ENCODE peak calls at places on chromosomes 13 and 19, in six cellular contexts. One of them, this sample, is unnamed.

GRCh38 chr13:108269601-108270328 is at the start of gene TNFSF13B:
- DNase-seq in Peyer's patch: peak
- DNase-seq in GM06990: peak
- DNase-seq in GM23338: peak
- DNase-seq in lung: no peak
- DNase-seq in ovary: no peak
- DNase-seq in this sample: peak

GRCh38 chr19:39568604-39569003 is 28.6 kb upstream of the EID2 start:
- DNase-seq in Peyer's patch: no peak
- DNase-seq in GM06990: no peak
- DNase-seq in GM23338: no peak
- DNase-seq in lung: no peak
- DNase-seq in ovary: no peak
- DNase-seq in this sample: peak

GRCh38 chr13:66014757-66015156 is 1215.4 kb downstream of the PCDH9 start:
- DNase-seq in Peyer's patch: no peak
- DNase-seq in GM06990: no peak
- DNase-seq in GM23338: no peak
- DNase-seq in lung: no peak
- DNase-seq in ovary: no peak
- DNase-seq in this sample: no peak

GRCh38 chr19:46489445-46490272 is 6.0 kb downstream of the PNMA8B start:
- DNase-seq in Peyer's patch: no peak
- DNase-seq in GM06990: no peak
- DNase-seq in GM23338: peak
- DNase-seq in lung: no peak
- DNase-seq in ovary: peak
- DNase-seq in this sample: no peak

GRCh38 chr19:54162241-54162805 is 2.8 kb upstream of the LENG1 start:
- DNase-seq in Peyer's patch: peak
- DNase-seq in GM06990: peak
- DNase-seq in GM23338: peak
- DNase-seq in lung: peak
- DNase-seq in ovary: peak
- DNase-seq in this sample: no peak

GRCh38 chr19:741506-742131 is 9.3 kb upstream of the MISP start:
- DNase-seq in Peyer's patch: no peak
- DNase-seq in GM06990: no peak
- DNase-seq in GM23338: peak
- DNase-seq in lung: no peak
- DNase-seq in ovary: no peak
- DNase-seq in this sample: no peak

GRCh38 chr13:20566424-20566916 is 487 bp upstream of the IFT88 start:
- DNase-seq in Peyer's patch: no peak
- DNase-seq in GM06990: no peak
- DNase-seq in GM23338: peak
- DNase-seq in lung: no peak
- DNase-seq in ovary: peak
- DNase-seq in this sample: peak

GRCh38 chr19:46192990-46193650 is 36.4 kb upstream of the IGFL1 start:
- DNase-seq in Peyer's patch: peak
- DNase-seq in GM06990: no peak
- DNase-seq in GM23338: no peak
- DNase-seq in lung: no peak
- DNase-seq in ovary: no peak
- DNase-seq in this sample: peak

GRCh38 chr13:37715606-37716015 is 117.0 kb upstream of the POSTN start:
- DNase-seq in Peyer's patch: no peak
- DNase-seq in GM06990: no peak
- DNase-seq in GM23338: no peak
- DNase-seq in lung: no peak
- DNase-seq in ovary: no peak
- DNase-seq in this sample: no peak

GRCh38 chr19:1213391-1214286 is 8.1 kb downstream of the STK11 start:
- DNase-seq in Peyer's patch: peak
- DNase-seq in GM06990: peak
- DNase-seq in GM23338: no peak
- DNase-seq in lung: peak
- DNase-seq in ovary: no peak
- DNase-seq in this sample: no peak

GRCh38 chr19:1855828-1856255 is 7.5 kb downstream of the KLF16 start:
- DNase-seq in Peyer's patch: no peak
- DNase-seq in GM06990: no peak
- DNase-seq in GM23338: no peak
- DNase-seq in lung: no peak
- DNase-seq in ovary: no peak
- DNase-seq in this sample: no peak

GRCh38 chr13:34017231-34017630 is 199.3 kb downstream of the RFC3 start:
- DNase-seq in Peyer's patch: no peak
- DNase-seq in GM06990: no peak
- DNase-seq in GM23338: no peak
- DNase-seq in lung: no peak
- DNase-seq in ovary: no peak
- DNase-seq in this sample: no peak

GRCh38 chr13:50693755-50694154 is 149.7 kb downstream of the DLEU7 start:
- DNase-seq in Peyer's patch: no peak
- DNase-seq in GM06990: no peak
- DNase-seq in GM23338: peak
- DNase-seq in lung: peak
- DNase-seq in ovary: no peak
- DNase-seq in this sample: no peak

GRCh38 chr19:484494-484893 is 11.8 kb upstream of the MADCAM1 start:
- DNase-seq in Peyer's patch: no peak
- DNase-seq in GM06990: no peak
- DNase-seq in GM23338: no peak
- DNase-seq in lung: no peak
- DNase-seq in ovary: no peak
- DNase-seq in this sample: no peak

GRCh38 chr19:23070353-23070781 is 46.5 kb upstream of the ZNF730 start:
- DNase-seq in Peyer's patch: no peak
- DNase-seq in GM06990: no peak
- DNase-seq in GM23338: peak
- DNase-seq in lung: no peak
- DNase-seq in ovary: peak
- DNase-seq in this sample: no peak

GRCh38 chr19:38440592-38440991 is 7.1 kb downstream of the RYR1 start:
- DNase-seq in Peyer's patch: no peak
- DNase-seq in GM06990: no peak
- DNase-seq in GM23338: peak
- DNase-seq in lung: no peak
- DNase-seq in ovary: no peak
- DNase-seq in this sample: no peak

GRCh38 chr13:89955773-89956172 is 1391.7 kb upstream of the MIR17HG start:
- DNase-seq in Peyer's patch: no peak
- DNase-seq in GM06990: no peak
- DNase-seq in GM23338: no peak
- DNase-seq in lung: no peak
- DNase-seq in ovary: no peak
- DNase-seq in this sample: no peak

GRCh38 chr19:19405919-19406877 is 723 bp downstream of the GATAD2A start:
- DNase-seq in Peyer's patch: peak
- DNase-seq in GM06990: peak
- DNase-seq in GM23338: peak
- DNase-seq in lung: peak
- DNase-seq in ovary: peak
- DNase-seq in this sample: peak

GRCh38 chr19:29277107-29277506 is 64.2 kb upstream of the UQCRFS1 start:
- DNase-seq in Peyer's patch: peak
- DNase-seq in GM06990: peak
- DNase-seq in GM23338: peak
- DNase-seq in lung: no peak
- DNase-seq in ovary: no peak
- DNase-seq in this sample: peak

GRCh38 chr13:67857581-67858310 is 627.6 kb upstream of the PCDH9 start:
- DNase-seq in Peyer's patch: no peak
- DNase-seq in GM06990: no peak
- DNase-seq in GM23338: no peak
- DNase-seq in lung: no peak
- DNase-seq in ovary: no peak
- DNase-seq in this sample: no peak

GRCh38 chr13:45833242-45833641 is 18.3 kb downstream of the SIAH3 start:
- DNase-seq in Peyer's patch: no peak
- DNase-seq in GM06990: no peak
- DNase-seq in GM23338: no peak
- DNase-seq in lung: no peak
- DNase-seq in ovary: no peak
- DNase-seq in this sample: no peak

GRCh38 chr13:110925023-110925608 is 10.2 kb upstream of the ANKRD10 start:
- DNase-seq in Peyer's patch: no peak
- DNase-seq in GM06990: no peak
- DNase-seq in GM23338: peak
- DNase-seq in lung: no peak
- DNase-seq in ovary: no peak
- DNase-seq in this sample: no peak

GRCh38 chr13:112134150-112135075 is 67.5 kb downstream of the SOX1 start:
- DNase-seq in Peyer's patch: no peak
- DNase-seq in GM06990: no peak
- DNase-seq in GM23338: no peak
- DNase-seq in lung: no peak
- DNase-seq in ovary: no peak
- DNase-seq in this sample: no peak

GRCh38 chr19:7200739-7201138 is 93.5 kb downstream of the INSR start:
- DNase-seq in Peyer's patch: no peak
- DNase-seq in GM06990: no peak
- DNase-seq in GM23338: no peak
- DNase-seq in lung: no peak
- DNase-seq in ovary: no peak
- DNase-seq in this sample: no peak

GRCh38 chr19:7196721-7197168 is 97.5 kb downstream of the INSR start:
- DNase-seq in Peyer's patch: peak
- DNase-seq in GM06990: no peak
- DNase-seq in GM23338: no peak
- DNase-seq in lung: no peak
- DNase-seq in ovary: peak
- DNase-seq in this sample: no peak

GRCh38 chr19:7199613-7200533 is 94.3 kb downstream of the INSR start:
- DNase-seq in Peyer's patch: no peak
- DNase-seq in GM06990: no peak
- DNase-seq in GM23338: no peak
- DNase-seq in lung: no peak
- DNase-seq in ovary: no peak
- DNase-seq in this sample: peak

GRCh38 chr19:7197169-7197759 is 97.0 kb downstream of the INSR start:
- DNase-seq in Peyer's patch: peak
- DNase-seq in GM06990: peak
- DNase-seq in GM23338: peak
- DNase-seq in lung: peak
- DNase-seq in ovary: peak
- DNase-seq in this sample: peak

DNA sequence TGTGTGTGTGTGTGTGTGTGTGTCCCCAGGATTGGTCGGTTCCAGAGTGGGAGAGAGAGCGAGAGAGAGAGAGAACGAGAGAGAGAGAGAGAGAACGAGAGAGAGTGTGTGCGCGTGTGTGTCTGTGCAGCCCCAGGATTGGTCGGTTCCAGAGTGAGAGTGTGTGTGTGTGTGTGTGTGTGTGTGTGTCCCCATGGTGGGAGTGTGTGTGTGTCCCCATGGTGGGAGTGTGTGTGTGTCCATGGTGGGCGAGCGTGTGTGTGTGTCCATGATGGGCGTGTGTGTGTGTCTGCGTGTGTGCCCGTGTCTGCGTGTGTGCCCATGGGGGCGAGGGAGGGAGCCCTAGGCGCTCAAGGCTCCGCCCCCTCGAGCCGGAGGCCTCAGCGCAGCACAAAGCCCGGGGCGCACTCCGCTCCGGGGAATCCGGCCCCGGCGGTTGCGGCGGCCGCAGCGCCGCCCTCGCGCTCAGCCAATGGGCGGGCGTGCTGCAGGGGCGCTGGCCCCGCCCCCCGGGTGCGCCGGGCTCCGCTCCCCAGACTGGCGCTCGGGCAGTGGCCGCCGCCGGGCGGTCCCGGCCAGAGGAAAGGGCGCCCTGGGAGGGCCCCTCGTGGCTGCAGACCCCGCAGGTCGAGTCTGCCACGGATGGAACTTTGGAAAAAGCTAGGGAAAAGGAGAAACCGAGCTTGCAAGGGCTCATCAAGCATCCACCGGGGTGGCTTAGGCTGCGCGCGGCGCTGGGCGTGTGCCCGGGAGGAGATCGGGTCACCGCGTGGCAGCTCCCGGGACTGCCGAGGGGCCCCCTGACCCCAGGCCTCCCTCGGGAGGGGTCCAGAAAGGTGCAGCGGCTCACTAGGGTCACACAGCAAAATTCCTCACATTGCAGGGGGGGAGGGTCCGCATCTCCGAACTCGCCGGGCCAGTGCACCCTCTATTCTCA is 96.2 kb downstream of the INSR start:
- DNase-seq in Peyer's patch: peak
- DNase-seq in GM06990: peak
- DNase-seq in GM23338: peak
- DNase-seq in lung: peak
- DNase-seq in ovary: peak
- DNase-seq in this sample: peak
- TF ChIP-seq CTCF in Peyer's patch: no peak
- TF ChIP-seq CTCF in GM06990: peak
- TF ChIP-seq CTCF in GM23338: no peak
- TF ChIP-seq CTCF in lung: no peak
- TF ChIP-seq CTCF in ovary: no peak
- TF ChIP-seq CTCF in this sample: no peak

GRCh38 chr19:49889687-49890348 is 6.9 kb downstream of the IL4I1 start:
- DNase-seq in Peyer's patch: peak
- DNase-seq in GM06990: no peak
- DNase-seq in GM23338: peak
- DNase-seq in lung: peak
- DNase-seq in ovary: peak
- DNase-seq in this sample: no peak
- TF ChIP-seq CTCF in Peyer's patch: peak
- TF ChIP-seq CTCF in GM06990: peak
- TF ChIP-seq CTCF in GM23338: peak
- TF ChIP-seq CTCF in lung: peak
- TF ChIP-seq CTCF in ovary: peak
- TF ChIP-seq CTCF in this sample: no peak

GRCh38 chr13:86567119-86567518 is 767.9 kb upstream of the SLITRK6 start:
- DNase-seq in Peyer's patch: no peak
- DNase-seq in GM06990: no peak
- DNase-seq in GM23338: peak
- DNase-seq in lung: no peak
- DNase-seq in ovary: no peak
- DNase-seq in this sample: no peak
- TF ChIP-seq CTCF in Peyer's patch: no peak
- TF ChIP-seq CTCF in GM06990: peak
- TF ChIP-seq CTCF in GM23338: peak
- TF ChIP-seq CTCF in lung: no peak
- TF ChIP-seq CTCF in ovary: no peak
- TF ChIP-seq CTCF in this sample: no peak

DNA sequence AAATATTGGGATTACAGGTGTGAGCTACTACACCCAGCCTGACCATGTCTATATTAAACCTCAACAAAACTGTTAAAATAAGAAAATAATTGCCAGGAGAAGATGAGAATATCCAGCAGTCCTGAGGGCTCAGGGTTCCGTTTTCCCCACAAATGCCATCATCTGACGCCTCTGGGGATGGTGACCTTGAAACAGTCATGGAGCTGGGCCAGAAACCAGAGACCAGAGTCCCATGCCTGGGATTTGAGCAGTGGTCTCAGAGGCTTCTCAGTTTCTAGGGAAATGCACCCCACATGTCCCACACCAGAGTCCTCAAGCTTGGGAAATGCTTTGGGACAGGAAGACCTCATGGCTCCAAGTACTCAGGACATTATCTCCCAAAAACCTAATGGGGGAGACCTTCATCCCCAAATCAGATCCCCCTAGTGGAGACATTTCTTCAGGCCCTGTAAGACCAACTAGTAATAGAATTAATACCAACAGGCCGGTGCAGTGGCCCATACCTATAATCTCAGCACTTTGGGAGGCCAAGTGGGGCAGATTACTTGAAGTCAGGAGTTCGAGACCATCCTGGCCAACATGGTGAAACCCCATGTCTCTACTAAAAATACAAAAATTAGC is 2.9 kb upstream of the MAP1S start:
- DNase-seq in Peyer's patch: no peak
- DNase-seq in GM06990: no peak
- DNase-seq in GM23338: peak
- DNase-seq in lung: no peak
- DNase-seq in ovary: no peak
- DNase-seq in this sample: no peak
- TF ChIP-seq CTCF in Peyer's patch: no peak
- TF ChIP-seq CTCF in GM06990: no peak
- TF ChIP-seq CTCF in GM23338: peak
- TF ChIP-seq CTCF in lung: no peak
- TF ChIP-seq CTCF in ovary: no peak
- TF ChIP-seq CTCF in this sample: no peak